ENCODE peak calls at places on chromosomes 11 and 22, in five cellular contexts. One of them, this sample, is unnamed.

GRCh38 chr11:75406338-75406777 is 7.0 kb downstream of the RPS3 start:
- DNase-seq in OCI-M1: peak; percentile 83
- DNase-seq in T-cell: no peak
- DNase-seq in H54: no peak
- DNase-seq in GM23338: no peak
- DNase-seq in this sample: no peak

GRCh38 chr11:2998073-2998850 is 6.1 kb upstream of the NAP1L4 start:
- DNase-seq in T-cell: no peak
- DNase-seq in H54: no peak
- DNase-seq in GM23338: no peak
- DNase-seq in OCI-M1: no peak
- DNase-seq in this sample: no peak

GRCh38 chr11:73292481-73292880 is 15.6 kb upstream of the ARHGEF17 start:
- DNase-seq in H54: no peak
- DNase-seq in T-cell: no peak
- DNase-seq in GM23338: no peak
- DNase-seq in OCI-M1: no peak
- DNase-seq in this sample: no peak

GRCh38 chr11:69839516-69839915 is 20.3 kb upstream of the FGF3 start:
- DNase-seq in T-cell: no peak
- DNase-seq in H54: no peak
- DNase-seq in GM23338: no peak
- DNase-seq in OCI-M1: no peak
- DNase-seq in this sample: no peak

GRCh38 chr11:74702383-74703007 is 28.7 kb downstream of the CHRDL2 start:
- DNase-seq in GM23338: peak; percentile 86
- DNase-seq in T-cell: peak; percentile 45
- DNase-seq in OCI-M1: peak; percentile 95
- DNase-seq in H54: peak; percentile 76
- DNase-seq in this sample: peak; percentile 18

GRCh38 chr22:32528984-32529982 is 54.7 kb downstream of the FBXO7 start:
- DNase-seq in OCI-M1: peak; percentile 90
- DNase-seq in GM23338: peak; percentile 93
- DNase-seq in H54: peak; percentile 58
- DNase-seq in T-cell: peak; percentile 44
- DNase-seq in this sample: peak; percentile 32

GRCh38 chr11:134346976-134347350 is 15.2 kb downstream of the GLB1L2 start:
- DNase-seq in H54: no peak
- DNase-seq in GM23338: no peak
- DNase-seq in T-cell: no peak
- DNase-seq in OCI-M1: no peak
- DNase-seq in this sample: no peak

GRCh38 chr11:75532200-75532972 is 6.6 kb upstream of the GDPD5 start:
- DNase-seq in GM23338: peak; percentile 87
- DNase-seq in OCI-M1: peak; percentile 99
- DNase-seq in H54: peak; percentile 76
- DNase-seq in T-cell: peak; percentile 77
- DNase-seq in this sample: peak; percentile 74

GRCh38 chr11:120465921-120466534 is 45.5 kb upstream of the GRIK4 start:
- DNase-seq in GM23338: no peak
- DNase-seq in H54: no peak
- DNase-seq in T-cell: no peak
- DNase-seq in OCI-M1: no peak
- DNase-seq in this sample: no peak

GRCh38 chr11:124114942-124115781 is at the start of gene VWA5A:
- DNase-seq in OCI-M1: peak; percentile 98
- DNase-seq in GM23338: peak; percentile 95
- DNase-seq in H54: peak; percentile 23
- DNase-seq in T-cell: peak; percentile 43
- DNase-seq in this sample: peak; percentile 52

GRCh38 chr11:75762885-75763284 is 5.7 kb upstream of the DGAT2 start:
- DNase-seq in T-cell: no peak
- DNase-seq in GM23338: no peak
- DNase-seq in H54: no peak
- DNase-seq in OCI-M1: peak; percentile 75
- DNase-seq in this sample: no peak

GRCh38 chr22:38403806-38404205 is 51.2 kb downstream of the KCNJ4 start:
- DNase-seq in GM23338: no peak
- DNase-seq in T-cell: no peak
- DNase-seq in OCI-M1: no peak
- DNase-seq in H54: no peak
- DNase-seq in this sample: no peak

GRCh38 chr11:38900156-38900679 is 2302.2 kb upstream of the RAG2 start:
- DNase-seq in H54: no peak
- DNase-seq in GM23338: peak; percentile 37
- DNase-seq in T-cell: no peak
- DNase-seq in OCI-M1: no peak
- DNase-seq in this sample: no peak

GRCh38 chr22:37534445-37534844 is 15.2 kb upstream of the CARD10 start:
- DNase-seq in T-cell: no peak
- DNase-seq in GM23338: no peak
- DNase-seq in H54: no peak
- DNase-seq in OCI-M1: no peak
- DNase-seq in this sample: no peak

GRCh38 chr11:90447651-90448050 is 224.8 kb upstream of the CHORDC1 start:
- DNase-seq in GM23338: no peak
- DNase-seq in OCI-M1: no peak
- DNase-seq in H54: no peak
- DNase-seq in T-cell: no peak
- DNase-seq in this sample: no peak

GRCh38 chr22:20799449-20799848 is 25.5 kb downstream of the SERPIND1 start:
- DNase-seq in H54: no peak
- DNase-seq in GM23338: no peak
- DNase-seq in OCI-M1: no peak
- DNase-seq in T-cell: no peak
- DNase-seq in this sample: no peak

GRCh38 chr11:74672956-74673895 is 58.0 kb downstream of the CHRDL2 start:
- DNase-seq in H54: peak; percentile 92
- DNase-seq in T-cell: no peak
- DNase-seq in OCI-M1: peak; percentile 60
- DNase-seq in GM23338: no peak
- DNase-seq in this sample: no peak

GRCh38 chr11:124880958-124881357 is 15.7 kb downstream of the ROBO3 start:
- DNase-seq in OCI-M1: no peak
- DNase-seq in T-cell: no peak
- DNase-seq in GM23338: no peak
- DNase-seq in H54: no peak
- DNase-seq in this sample: no peak

GRCh38 chr22:47048123-47049077 is 285.9 kb downstream of the TBC1D22A start:
- DNase-seq in T-cell: no peak
- DNase-seq in OCI-M1: no peak
- DNase-seq in GM23338: no peak
- DNase-seq in H54: no peak
- DNase-seq in this sample: no peak

GRCh38 chr11:133443361-133443760 is 88.9 kb downstream of the OPCML start:
- DNase-seq in H54: no peak
- DNase-seq in GM23338: no peak
- DNase-seq in OCI-M1: no peak
- DNase-seq in T-cell: no peak
- DNase-seq in this sample: no peak

GRCh38 chr22:49760630-49761571 is 66.8 kb downstream of the BRD1 start:
- DNase-seq in OCI-M1: no peak
- DNase-seq in T-cell: no peak
- DNase-seq in GM23338: no peak
- DNase-seq in H54: no peak
- DNase-seq in this sample: no peak

GRCh38 chr11:119664063-119664572 is 64.9 kb downstream of the NECTIN1 start:
- DNase-seq in GM23338: peak; percentile 61
- DNase-seq in OCI-M1: no peak
- DNase-seq in T-cell: no peak
- DNase-seq in H54: no peak
- DNase-seq in this sample: no peak

GRCh38 chr11:75762158-75762557 is 6.4 kb upstream of the DGAT2 start:
- DNase-seq in T-cell: no peak
- DNase-seq in OCI-M1: no peak
- DNase-seq in GM23338: no peak
- DNase-seq in H54: no peak
- DNase-seq in this sample: no peak

GRCh38 chr22:29972121-29972520 is 89.1 kb downstream of the MTMR3 start:
- DNase-seq in OCI-M1: no peak
- DNase-seq in H54: no peak
- DNase-seq in T-cell: no peak
- DNase-seq in GM23338: no peak
- DNase-seq in this sample: no peak

GRCh38 chr11:72570893-72571741 is 103.1 kb downstream of the PDE2A start:
- DNase-seq in T-cell: no peak
- DNase-seq in GM23338: no peak
- DNase-seq in OCI-M1: no peak
- DNase-seq in H54: no peak
- DNase-seq in this sample: no peak

GRCh38 chr22:43226368-43226979 is 39.5 kb upstream of the TTLL12 start:
- DNase-seq in GM23338: peak; percentile 87
- DNase-seq in OCI-M1: no peak
- DNase-seq in H54: no peak
- DNase-seq in T-cell: no peak
- DNase-seq in this sample: no peak

GRCh38 chr11:102010776-102011500 is 36.3 kb upstream of the CFAP300 start:
- DNase-seq in GM23338: peak; percentile 90
- DNase-seq in H54: peak; percentile 71
- DNase-seq in T-cell: no peak
- DNase-seq in OCI-M1: no peak
- DNase-seq in this sample: no peak

GRCh38 chr11:5548440-5548839 is at the start of gene OR52H1:
- DNase-seq in OCI-M1: no peak
- DNase-seq in GM23338: no peak
- DNase-seq in H54: no peak
- DNase-seq in T-cell: no peak
- DNase-seq in this sample: no peak

GRCh38 chr22:49587421-49587820 is 240.3 kb downstream of the BRD1 start:
- DNase-seq in OCI-M1: no peak
- DNase-seq in GM23338: no peak
- DNase-seq in H54: no peak
- DNase-seq in T-cell: no peak
- DNase-seq in this sample: no peak

GRCh38 chr11:112518371-112518770 is 257.7 kb upstream of the PLET1 start:
- DNase-seq in H54: no peak
- DNase-seq in T-cell: no peak
- DNase-seq in OCI-M1: no peak
- DNase-seq in GM23338: no peak
- DNase-seq in this sample: no peak

GRCh38 chr11:64743591-64744543 is at the start of gene RASGRP2:
- DNase-seq in GM23338: peak; percentile 81
- DNase-seq in T-cell: peak; percentile 84
- DNase-seq in OCI-M1: peak; percentile 93
- DNase-seq in H54: peak; percentile 80
- DNase-seq in this sample: peak; percentile 82